ENCODE peak calls at places on chromosomes 7 and 10, in eight cellular contexts. C is suprapubic skin; Y is astrocyte; Q is CD8-positive, alpha-beta T cell; J is AG04450; R is GM12878; D is sigmoid colon; E is cardiac muscle cell. W is an unnamed sample.

GRCh38 chr10:85147346-85148250 is 819.2 kb downstream of the CCSER2 start:
- DNase-seq in C (no peak), Y (no peak), Q (no peak), J (no peak), R (no peak), D (no peak), E (no peak), W (no peak)

GRCh38 chr10:77529050-77529576 is 108.5 kb downstream of the KCNMA1 start:
- DNase-seq in C (no peak), Y (no peak), Q (no peak), J (no peak), R (no peak), D (no peak), E (no peak), W (no peak)

GRCh38 chr7:42573904-42574692 is 337.1 kb upstream of the GLI3 start:
- DNase-seq in C (no peak), Y (peak; percentile 5), Q (no peak), J (no peak), R (no peak), D (no peak), E (peak; percentile 47), W (no peak)

GRCh38 chr10:77346031-77346430 is 291.6 kb downstream of the KCNMA1 start:
- DNase-seq in C (no peak), Y (no peak), Q (no peak), J (no peak), R (no peak), D (no peak), E (no peak), W (no peak)

GRCh38 chr7:128408709-128409434 is 910 bp downstream of the IMPDH1 start:
- DNase-seq in C (no peak), Y (no peak), Q (no peak), J (no peak), R (no peak), D (peak; percentile 80), E (peak; percentile 44), W (peak; percentile 73)

GRCh38 chr7:138934861-138935260 is 46.3 kb downstream of the KIAA1549 start:
- DNase-seq in C (no peak), Y (peak; percentile 67), Q (no peak), J (no peak), R (no peak), D (no peak), E (peak; percentile 58), W (no peak)

GRCh38 chr10:80407836-80408197 is 534 bp upstream of the PRXL2A start:
- DNase-seq in C (no peak), Y (peak; percentile 33), Q (no peak), J (no peak), R (no peak), D (no peak), E (no peak), W (peak; percentile 79)

GRCh38 chr10:119449210-119449584 is 93.3 kb downstream of the RGS10 start:
- DNase-seq in C (no peak), Y (no peak), Q (no peak), J (no peak), R (no peak), D (no peak), E (no peak), W (no peak)

GRCh38 chr10:75107756-75108683 is 3.4 kb upstream of the SAMD8 start:
- DNase-seq in C (peak; percentile 59), Y (no peak), Q (no peak), J (no peak), R (no peak), D (peak; percentile 55), E (no peak), W (no peak)

GRCh38 chr10:78623577-78624215 is 445.1 kb upstream of the ZMIZ1 start:
- DNase-seq in C (no peak), Y (peak; percentile 94), Q (no peak), J (no peak), R (no peak), D (no peak), E (peak; percentile 68), W (no peak)

GRCh38 chr7:31023877-31024276 is 28.2 kb upstream of the ADCYAP1R1 start:
- DNase-seq in C (no peak), Y (no peak), Q (no peak), J (no peak), R (peak; percentile 11), D (no peak), E (no peak), W (no peak)

GRCh38 chr7:66296001-66296521 is 90.9 kb downstream of the TPST1 start:
- DNase-seq in C (no peak), Y (peak; percentile 84), Q (no peak), J (peak; percentile 44), R (peak; percentile 11), D (no peak), E (peak; percentile 87), W (no peak)

GRCh38 chr10:36779238-36779846 is 346.1 kb upstream of the ANKRD30A start:
- DNase-seq in C (no peak), Y (peak; percentile 22), Q (no peak), J (peak; percentile 64), R (no peak), D (no peak), E (peak; percentile 84), W (no peak)

GRCh38 chr10:4514445-4515108 is 311.4 kb upstream of the AKR1E2 start:
- DNase-seq in C (peak; percentile 74), Y (no peak), Q (no peak), J (no peak), R (peak; percentile 13), D (peak; percentile 87), E (peak; percentile 42), W (peak; percentile 72)

GRCh38 chr10:4515711-4516110 is 310.3 kb upstream of the AKR1E2 start:
- DNase-seq in C (no peak), Y (no peak), Q (no peak), J (no peak), R (no peak), D (no peak), E (no peak), W (no peak)

GRCh38 chr10:4509405-4509804 is 316.6 kb upstream of the AKR1E2 start:
- DNase-seq in C (no peak), Y (no peak), Q (no peak), J (no peak), R (no peak), D (no peak), E (no peak), W (no peak)

GRCh38 chr10:4511559-4511958 is 314.4 kb upstream of the AKR1E2 start:
- DNase-seq in C (no peak), Y (no peak), Q (no peak), J (no peak), R (no peak), D (no peak), E (no peak), W (no peak)

GRCh38 chr10:4512557-4513286 is 313.3 kb upstream of the AKR1E2 start:
- DNase-seq in C (no peak), Y (peak; percentile 49), Q (no peak), J (peak; percentile 49), R (no peak), D (peak; percentile 73), E (peak; percentile 85), W (no peak)
- TF ChIP-seq CTCF in C (no peak), Y (peak; percentile 49), Q (no peak), J (peak; percentile 71), R (peak; percentile 27), D (no peak), E (peak; percentile 75), W (peak; percentile 43)

DNA sequence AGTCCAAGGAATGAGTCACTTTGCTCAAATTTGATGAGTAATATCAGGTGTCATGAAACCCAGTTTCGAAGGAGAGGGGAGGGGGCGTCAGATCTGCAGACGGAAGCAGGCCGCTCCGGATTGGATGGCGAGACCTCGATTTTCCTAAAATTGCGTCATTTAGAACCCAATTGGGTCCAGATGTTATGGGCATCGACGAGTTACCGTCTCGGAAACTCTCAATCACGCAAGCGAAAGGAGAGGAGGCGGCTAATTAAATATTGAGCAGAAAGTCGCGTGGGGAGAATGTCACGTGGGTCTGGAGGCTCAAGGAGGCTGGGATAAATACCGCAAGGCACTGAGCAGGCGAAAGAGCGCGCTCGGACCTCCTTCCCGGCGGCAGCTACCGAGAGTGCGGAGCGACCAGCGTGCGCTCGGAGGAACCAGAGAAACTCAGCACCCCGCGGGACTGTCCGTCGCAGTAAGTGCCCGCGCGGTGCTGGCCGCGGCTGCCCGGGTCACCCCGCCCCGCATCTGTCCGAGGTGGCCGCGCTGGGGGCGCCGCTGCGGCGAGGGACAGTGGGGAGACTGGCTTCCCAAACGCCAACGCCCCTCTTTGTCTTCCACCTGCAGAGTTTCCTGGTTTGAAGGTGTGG is at the start of gene TAC1:
- DNase-seq in C (no peak), Y (peak; percentile 4), Q (no peak), J (no peak), R (no peak), D (no peak), E (peak; percentile 15), W (no peak)
- H3K27me3 ChIP-seq in C (peaks cover 63% of the 10 kb centered on the region), Y (peaks cover 33% of the 10 kb centered on the region), Q (peaks cover 7% of the 10 kb centered on the region), J (peaks cover 20% of the 10 kb centered on the region), R (peaks cover 12% of the 10 kb centered on the region), D (peaks cover 17% of the 10 kb centered on the region), E (peaks cover 99% of the 10 kb centered on the region), W (peaks cover 62% of the 10 kb centered on the region)

DNA sequence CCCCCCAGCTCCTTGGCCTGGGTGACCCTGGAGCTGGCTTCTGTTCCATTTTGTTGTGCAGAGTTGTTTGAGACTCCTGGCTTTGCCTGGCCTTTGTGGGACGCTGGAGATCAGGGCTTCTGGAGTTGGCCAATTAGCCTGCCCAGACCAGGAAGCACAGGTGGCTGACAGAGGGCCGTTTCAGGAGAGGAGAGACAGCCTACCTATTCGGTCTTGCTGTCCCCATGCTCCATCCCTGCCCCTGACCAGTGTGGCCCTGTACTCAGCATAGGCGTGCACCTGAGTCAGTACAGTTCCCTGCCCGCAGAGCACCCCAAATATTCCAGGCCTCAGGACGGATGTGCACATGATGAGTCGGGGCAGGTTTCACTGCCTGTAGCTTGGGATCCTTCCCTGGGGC is 44.5 kb downstream of the HTRA1 start:
- DNase-seq in C (no peak), Y (no peak), Q (no peak), J (no peak), R (no peak), D (no peak), E (no peak), W (no peak)
- H3K27ac ChIP-seq in C (no peak overlapping the region), Y (no peak overlapping the region), Q (no peak overlapping the region), J (no peak overlapping the region), R (no peak overlapping the region), D (peak overlapping the region; percentile 81), E (no peak overlapping the region), W (no peak overlapping the region)

GRCh38 chr7:37489703-37490102 is 41.0 kb upstream of the ELMO1 start:
- DNase-seq in C (no peak), Y (no peak), Q (no peak), J (no peak), R (no peak), D (no peak), E (no peak), W (no peak)

GRCh38 chr7:37493810-37494209 is 45.1 kb upstream of the ELMO1 start:
- DNase-seq in C (no peak), Y (no peak), Q (no peak), J (no peak), R (no peak), D (no peak), E (no peak), W (no peak)

GRCh38 chr7:37493123-37493522 is 44.5 kb upstream of the ELMO1 start:
- DNase-seq in C (no peak), Y (no peak), Q (no peak), J (no peak), R (no peak), D (no peak), E (no peak), W (no peak)

GRCh38 chr7:37494940-37495339 is 46.3 kb upstream of the ELMO1 start:
- DNase-seq in C (no peak), Y (no peak), Q (no peak), J (no peak), R (no peak), D (no peak), E (no peak), W (no peak)

GRCh38 chr7:37491919-37492694 is 43.4 kb upstream of the ELMO1 start:
- DNase-seq in C (no peak), Y (no peak), Q (no peak), J (no peak), R (no peak), D (no peak), E (no peak), W (no peak)
- TF ChIP-seq CTCF in C (no peak), Y (no peak), Q (no peak), J (no peak), R (no peak), D (no peak), E (no peak), W (no peak)